ENCODE peak calls at places on chromosomes 6 and 20, in eight cellular contexts. G is heart right ventricle; I is tibial nerve; C is astrocyte; J is AG10803; T is mucosa of descending colon; D is ovary; N is CD4-positive, alpha-beta memory T cell. M is an unnamed sample.

GRCh38 chr6:1445650-1446645 is 56.6 kb downstream of the FOXF2 start:
- DNase-seq in G (no peak), J (no peak), T (no peak), N (no peak), I (no peak), C (no peak), D (no peak), M (no peak)

GRCh38 chr6:110574817-110575216 is 98.4 kb upstream of the SLC22A16 start:
- DNase-seq in G (no peak), I (no peak), C (no peak), T (no peak), N (no peak), D (no peak), J (no peak), M (no peak)

GRCh38 chr6:110618591-110619267 is 142.3 kb upstream of the SLC22A16 start:
- DNase-seq in D (no peak), N (no peak), C (no peak), G (no peak), J (no peak), T (no peak), I (no peak), M (peak; percentile 23)

GRCh38 chr20:25295386-25296093 is 47.7 kb downstream of the PYGB start:
- DNase-seq in C (no peak), I (no peak), J (peak; percentile 46), G (peak; percentile 68), N (no peak), D (no peak), T (no peak), M (no peak)

GRCh38 chr6:146312606-146313005 is 231.0 kb upstream of the RAB32 start:
- DNase-seq in I (no peak), T (no peak), J (peak; percentile 12), D (no peak), C (no peak), N (no peak), G (no peak), M (no peak)

GRCh38 chr6:74073896-74074295 is 377.9 kb downstream of the CD109 start:
- DNase-seq in G (no peak), D (no peak), N (no peak), T (no peak), J (peak; percentile 86), C (peak; percentile 19), I (no peak), M (peak; percentile 82)

GRCh38 chr6:167863897-167864296 is 37.2 kb downstream of the AFDN start:
- DNase-seq in C (no peak), N (no peak), J (no peak), D (no peak), I (no peak), T (no peak), G (no peak), M (no peak)

GRCh38 chr20:1813101-1813529 is 82.1 kb upstream of the SIRPA start:
- DNase-seq in T (no peak), D (peak; percentile 50), G (peak; percentile 62), C (peak; percentile 90), J (peak; percentile 96), N (no peak), I (peak; percentile 32), M (peak; percentile 93)

GRCh38 chr6:143806282-143807102 is 36.6 kb upstream of the LTV1 start:
- DNase-seq in I (no peak), T (no peak), D (no peak), G (no peak), C (peak; percentile 82), J (peak; percentile 20), N (no peak), M (peak; percentile 86)

GRCh38 chr6:45076217-45076616 is 251.9 kb upstream of the RUNX2 start:
- DNase-seq in N (no peak), C (peak; percentile 69), J (peak; percentile 51), G (no peak), D (no peak), T (no peak), I (no peak), M (peak; percentile 93)

GRCh38 chr6:31149827-31150447 is 7.7 kb downstream of the CCHCR1 start:
- DNase-seq in N (no peak), I (no peak), J (no peak), T (no peak), G (no peak), D (no peak), C (no peak), M (no peak)

GRCh38 chr6:50381106-50381415 is 331.3 kb upstream of the DEFB112 start:
- DNase-seq in G (no peak), T (no peak), C (no peak), D (no peak), J (no peak), I (no peak), N (no peak), M (no peak)

GRCh38 chr6:33432546-33432945 is 12.7 kb downstream of the SYNGAP1 start:
- DNase-seq in G (no peak), N (no peak), D (no peak), T (no peak), J (no peak), I (no peak), C (no peak), M (no peak)
- H3K4me3 ChIP-seq in G (no peak overlapping the region), N (no peak overlapping the region), D (no peak overlapping the region), T (no peak overlapping the region), J (no peak overlapping the region), I (no peak overlapping the region), C (no peak overlapping the region), M (no peak overlapping the region)

GRCh38 chr6:142369266-142369665 is 67.5 kb downstream of the ADGRG6 start:
- DNase-seq in C (no peak), I (no peak), T (no peak), G (no peak), D (no peak), J (no peak), N (no peak), M (no peak)

GRCh38 chr6:142372348-142372747 is 70.5 kb downstream of the ADGRG6 start:
- DNase-seq in C (peak; percentile 77), T (no peak), I (no peak), G (no peak), J (peak; percentile 69), D (no peak), N (no peak), M (peak; percentile 7)

GRCh38 chr6:142361765-142362540 is 60.1 kb downstream of the ADGRG6 start:
- DNase-seq in I (no peak), J (peak; percentile 97), G (no peak), D (no peak), C (peak; percentile 76), T (no peak), N (no peak), M (peak; percentile 78)

GRCh38 chr6:142367061-142367460 is 65.3 kb downstream of the ADGRG6 start:
- DNase-seq in T (no peak), J (no peak), C (no peak), D (no peak), I (no peak), G (no peak), N (no peak), M (no peak)

DNA sequence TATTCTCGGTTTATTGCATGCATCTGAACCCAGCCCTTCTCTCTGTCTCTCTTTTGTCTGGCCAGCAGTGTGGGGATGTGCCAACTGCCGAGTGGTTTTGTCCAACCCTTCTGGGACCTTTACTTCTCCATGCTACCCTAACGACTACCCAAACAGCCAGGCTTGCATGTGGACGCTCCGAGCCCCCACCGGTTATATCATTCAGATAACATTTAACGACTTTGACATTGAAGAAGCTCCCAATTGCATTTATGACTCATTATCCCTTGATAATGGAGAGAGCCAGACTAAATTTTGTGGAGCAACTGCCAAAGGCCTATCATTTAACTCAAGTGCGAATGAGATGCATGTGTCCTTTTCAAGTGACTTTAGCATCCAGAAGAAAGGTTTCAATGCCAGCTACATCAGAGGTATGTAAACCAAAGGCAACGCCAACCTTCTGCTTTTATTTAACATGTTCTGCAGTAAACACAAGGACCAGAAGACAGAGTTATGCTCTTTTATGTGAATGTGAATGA is 65.8 kb downstream of the ADGRG6 start:
- DNase-seq in J (peak; percentile 63), I (no peak), C (no peak), T (no peak), G (peak; percentile 12), N (no peak), D (no peak), M (no peak)
- H3K4me3 ChIP-seq in J (no peak overlapping the region), I (no peak overlapping the region), C (no peak overlapping the region), T (no peak overlapping the region), G (no peak overlapping the region), N (no peak overlapping the region), D (no peak overlapping the region), M (no peak overlapping the region)

GRCh38 chr20:20665933-20666332 is 46.5 kb downstream of the RALGAPA2 start:
- DNase-seq in N (no peak), T (no peak), C (no peak), D (no peak), I (no peak), J (no peak), G (no peak), M (no peak)
- H3K4me3 ChIP-seq in N (no peak overlapping the region), T (no peak overlapping the region), C (no peak overlapping the region), D (no peak overlapping the region), I (no peak overlapping the region), J (no peak overlapping the region), G (no peak overlapping the region), M (no peak overlapping the region)

GRCh38 chr6:165660881-165661415 is 2.1 kb downstream of the PDE10A start:
- DNase-seq in G (no peak), N (no peak), T (no peak), I (no peak), C (no peak), D (peak; percentile 46), J (no peak), M (no peak)
- H3K4me3 ChIP-seq in G (peak overlapping the region; percentile 88), N (no peak overlapping the region), T (no peak overlapping the region), I (peak overlapping the region; percentile 28), C (peak overlapping the region; percentile 59), D (peak overlapping the region; percentile 51), J (peak overlapping the region; percentile 34), M (no peak overlapping the region)

GRCh38 chr20:62550087-62550565 is 74.3 kb upstream of the GATA5 start:
- DNase-seq in I (no peak), G (peak; percentile 83), J (no peak), D (peak; percentile 57), N (no peak), C (no peak), T (no peak), M (no peak)

GRCh38 chr20:62553136-62553837 is 77.5 kb upstream of the GATA5 start:
- DNase-seq in I (no peak), J (no peak), T (no peak), D (no peak), N (no peak), C (no peak), G (no peak), M (no peak)

GRCh38 chr20:62552613-62553012 is 76.8 kb upstream of the GATA5 start:
- DNase-seq in N (no peak), T (no peak), J (no peak), D (no peak), G (no peak), C (no peak), I (no peak), M (no peak)

GRCh38 chr20:62549499-62550086 is 73.8 kb upstream of the GATA5 start:
- DNase-seq in G (no peak), T (no peak), I (no peak), C (no peak), J (no peak), N (no peak), D (no peak), M (no peak)

GRCh38 chr20:62551408-62552323 is 75.9 kb upstream of the GATA5 start:
- DNase-seq in C (no peak), I (no peak), N (peak; percentile 2), G (no peak), J (no peak), T (no peak), D (no peak), M (no peak)
- H3K4me3 ChIP-seq in C (no peak overlapping the region), I (peak overlapping the region; percentile 16), N (no peak overlapping the region), G (peak overlapping the region; percentile 74), J (no peak overlapping the region), T (no peak overlapping the region), D (peak overlapping the region; percentile 43), M (no peak overlapping the region)

GRCh38 chr6:108165714-108166663 is at the start of gene NR2E1:
- DNase-seq in G (no peak), T (no peak), I (no peak), C (no peak), J (no peak), N (no peak), D (no peak), M (peak; percentile 22)
- H3K4me3 ChIP-seq in G (peak within 1 kb of the TSS; percentile 20), T (no peak within 1 kb of the TSS), I (no peak within 1 kb of the TSS), C (peak within 1 kb of the TSS; percentile 25), J (no peak within 1 kb of the TSS), N (no peak within 1 kb of the TSS), D (no peak within 1 kb of the TSS), M (no peak within 1 kb of the TSS)